ENCODE peak calls at places on chromosomes 1 and 21, in seven cellular contexts. One of them, this sample, is unnamed.

GRCh38 chr1:242242983-242243382 is 244.1 kb upstream of the MAP1LC3C start:
- DNase-seq in mesenchymal stem cell: no peak
- DNase-seq in T-helper 2 cell: no peak
- DNase-seq in AG08395: no peak
- DNase-seq in 8988T: no peak
- DNase-seq in endodermal cell: peak
- DNase-seq in upper lobe of right lung: no peak
- DNase-seq in this sample: no peak

GRCh38 chr1:228032041-228032440 is 25.2 kb downstream of the WNT3A start:
- DNase-seq in T-helper 2 cell: no peak
- DNase-seq in mesenchymal stem cell: no peak
- DNase-seq in endodermal cell: no peak
- DNase-seq in upper lobe of right lung: peak
- DNase-seq in AG08395: no peak
- DNase-seq in 8988T: no peak
- DNase-seq in this sample: no peak

GRCh38 chr1:209768354-209768774 is 12.5 kb downstream of the TRAF3IP3 start:
- DNase-seq in AG08395: no peak
- DNase-seq in endodermal cell: no peak
- DNase-seq in T-helper 2 cell: peak
- DNase-seq in 8988T: no peak
- DNase-seq in mesenchymal stem cell: no peak
- DNase-seq in upper lobe of right lung: no peak
- DNase-seq in this sample: no peak

GRCh38 chr21:38486705-38487104 is 11.6 kb downstream of the ERG start:
- DNase-seq in endodermal cell: no peak
- DNase-seq in AG08395: no peak
- DNase-seq in T-helper 2 cell: no peak
- DNase-seq in mesenchymal stem cell: no peak
- DNase-seq in 8988T: no peak
- DNase-seq in upper lobe of right lung: no peak
- DNase-seq in this sample: no peak

GRCh38 chr21:35077975-35078374 is 28.9 kb upstream of the RUNX1 start:
- DNase-seq in T-helper 2 cell: no peak
- DNase-seq in mesenchymal stem cell: no peak
- DNase-seq in upper lobe of right lung: no peak
- DNase-seq in 8988T: no peak
- DNase-seq in AG08395: no peak
- DNase-seq in endodermal cell: no peak
- DNase-seq in this sample: no peak

GRCh38 chr1:110485725-110486124 is 33.2 kb downstream of the KCNA10 start:
- DNase-seq in 8988T: no peak
- DNase-seq in AG08395: no peak
- DNase-seq in endodermal cell: no peak
- DNase-seq in upper lobe of right lung: no peak
- DNase-seq in T-helper 2 cell: no peak
- DNase-seq in mesenchymal stem cell: no peak
- DNase-seq in this sample: no peak

GRCh38 chr1:212097360-212097759 is 61.8 kb downstream of the DTL start:
- DNase-seq in T-helper 2 cell: no peak
- DNase-seq in 8988T: no peak
- DNase-seq in AG08395: no peak
- DNase-seq in endodermal cell: no peak
- DNase-seq in mesenchymal stem cell: no peak
- DNase-seq in upper lobe of right lung: no peak
- DNase-seq in this sample: no peak

GRCh38 chr1:156870734-156871133 is 10.1 kb downstream of the NTRK1 start:
- DNase-seq in mesenchymal stem cell: peak
- DNase-seq in T-helper 2 cell: no peak
- DNase-seq in 8988T: peak
- DNase-seq in upper lobe of right lung: no peak
- DNase-seq in AG08395: peak
- DNase-seq in endodermal cell: no peak
- DNase-seq in this sample: peak

GRCh38 chr1:157574836-157575235 is 22.5 kb upstream of the FCRL5 start:
- DNase-seq in 8988T: no peak
- DNase-seq in AG08395: no peak
- DNase-seq in T-helper 2 cell: no peak
- DNase-seq in mesenchymal stem cell: no peak
- DNase-seq in upper lobe of right lung: no peak
- DNase-seq in endodermal cell: no peak
- DNase-seq in this sample: no peak

GRCh38 chr21:15514073-15514946 is 215.5 kb upstream of the USP25 start:
- DNase-seq in T-helper 2 cell: peak
- DNase-seq in upper lobe of right lung: no peak
- DNase-seq in 8988T: no peak
- DNase-seq in mesenchymal stem cell: no peak
- DNase-seq in AG08395: no peak
- DNase-seq in endodermal cell: no peak
- DNase-seq in this sample: no peak

GRCh38 chr1:119623651-119624050 is 24.4 kb downstream of the ZNF697 start:
- DNase-seq in AG08395: no peak
- DNase-seq in T-helper 2 cell: no peak
- DNase-seq in mesenchymal stem cell: no peak
- DNase-seq in upper lobe of right lung: no peak
- DNase-seq in 8988T: no peak
- DNase-seq in endodermal cell: peak
- DNase-seq in this sample: no peak

GRCh38 chr1:153773004-153773921 is 1.9 kb upstream of the SLC27A3 start:
- DNase-seq in T-helper 2 cell: no peak
- DNase-seq in AG08395: no peak
- DNase-seq in upper lobe of right lung: no peak
- DNase-seq in 8988T: no peak
- DNase-seq in mesenchymal stem cell: no peak
- DNase-seq in endodermal cell: no peak
- DNase-seq in this sample: no peak

GRCh38 chr1:27891196-27891889 is 19.0 kb downstream of the THEMIS2 start:
- DNase-seq in upper lobe of right lung: peak
- DNase-seq in AG08395: no peak
- DNase-seq in T-helper 2 cell: no peak
- DNase-seq in endodermal cell: no peak
- DNase-seq in mesenchymal stem cell: no peak
- DNase-seq in 8988T: no peak
- DNase-seq in this sample: no peak

GRCh38 chr1:199691540-199691939 is 336.0 kb upstream of the NR5A2 start:
- DNase-seq in mesenchymal stem cell: peak
- DNase-seq in T-helper 2 cell: no peak
- DNase-seq in endodermal cell: no peak
- DNase-seq in upper lobe of right lung: no peak
- DNase-seq in AG08395: peak
- DNase-seq in 8988T: no peak
- DNase-seq in this sample: peak

GRCh38 chr1:63987014-63987630 is 213.3 kb downstream of the ROR1 start:
- DNase-seq in 8988T: no peak
- DNase-seq in upper lobe of right lung: no peak
- DNase-seq in mesenchymal stem cell: peak
- DNase-seq in T-helper 2 cell: no peak
- DNase-seq in AG08395: peak
- DNase-seq in endodermal cell: no peak
- DNase-seq in this sample: peak

GRCh38 chr1:204705493-204705811 is 19.9 kb upstream of the LRRN2 start:
- DNase-seq in endodermal cell: no peak
- DNase-seq in mesenchymal stem cell: no peak
- DNase-seq in upper lobe of right lung: no peak
- DNase-seq in 8988T: no peak
- DNase-seq in T-helper 2 cell: no peak
- DNase-seq in AG08395: no peak
- DNase-seq in this sample: no peak

GRCh38 chr1:165387956-165388355 is 31.4 kb upstream of the LMX1A start:
- DNase-seq in 8988T: no peak
- DNase-seq in endodermal cell: no peak
- DNase-seq in T-helper 2 cell: no peak
- DNase-seq in upper lobe of right lung: no peak
- DNase-seq in AG08395: peak
- DNase-seq in mesenchymal stem cell: no peak
- DNase-seq in this sample: no peak

GRCh38 chr21:44643911-44644310 is 2.3 kb upstream of the KRTAP10-11 start:
- DNase-seq in upper lobe of right lung: no peak
- DNase-seq in AG08395: no peak
- DNase-seq in mesenchymal stem cell: no peak
- DNase-seq in endodermal cell: peak
- DNase-seq in T-helper 2 cell: no peak
- DNase-seq in 8988T: no peak
- DNase-seq in this sample: no peak

GRCh38 chr1:168811213-168811612 is 82.2 kb upstream of the DPT start:
- DNase-seq in upper lobe of right lung: no peak
- DNase-seq in 8988T: no peak
- DNase-seq in endodermal cell: no peak
- DNase-seq in T-helper 2 cell: no peak
- DNase-seq in mesenchymal stem cell: no peak
- DNase-seq in AG08395: no peak
- DNase-seq in this sample: no peak

This sample was measured in brain microvascular endothelial cell.